ENCODE peak calls at places on chromosomes 4 and X, in nine cellular contexts. One of them, this sample, is unnamed.

GRCh38 chrX:137354851-137355250 is 211.1 kb upstream of the ZIC3 start:
- DNase-seq in mucosa of descending colon: no peak
- DNase-seq in cardiac muscle cell: no peak
- DNase-seq in NK-92 treated with Interleukin-12 subunit alpha and Interleukin-12 subunit beta, amount 100 ng/mL, for 24 hours: no peak
- DNase-seq in suprapubic skin: no peak
- DNase-seq in WERI-Rb-1: no peak
- DNase-seq in CD4-positive, alpha-beta memory T cell: no peak
- DNase-seq in PC-3: no peak
- DNase-seq in non-pigmented ciliary epithelial cell: no peak
- DNase-seq in this sample: no peak

GRCh38 chrX:10329984-10330383 is 173.2 kb downstream of the CLCN4 start:
- DNase-seq in PC-3: no peak
- DNase-seq in non-pigmented ciliary epithelial cell: no peak
- DNase-seq in NK-92 treated with Interleukin-12 subunit alpha and Interleukin-12 subunit beta, amount 100 ng/mL, for 24 hours: no peak
- DNase-seq in mucosa of descending colon: no peak
- DNase-seq in suprapubic skin: no peak
- DNase-seq in cardiac muscle cell: no peak
- DNase-seq in CD4-positive, alpha-beta memory T cell: no peak
- DNase-seq in WERI-Rb-1: no peak
- DNase-seq in this sample: no peak

GRCh38 chr4:30718021-30718888 is 1.9 kb upstream of the PCDH7 start:
- DNase-seq in CD4-positive, alpha-beta memory T cell: no peak
- DNase-seq in suprapubic skin: no peak
- DNase-seq in WERI-Rb-1: peak; percentile 50
- DNase-seq in NK-92 treated with Interleukin-12 subunit alpha and Interleukin-12 subunit beta, amount 100 ng/mL, for 24 hours: no peak
- DNase-seq in non-pigmented ciliary epithelial cell: no peak
- DNase-seq in PC-3: peak; percentile 25
- DNase-seq in cardiac muscle cell: peak; percentile 80
- DNase-seq in mucosa of descending colon: peak; percentile 23
- DNase-seq in this sample: peak; percentile 75

GRCh38 chr4:972651-973424 is 531 bp downstream of the DGKQ start:
- DNase-seq in non-pigmented ciliary epithelial cell: no peak
- DNase-seq in mucosa of descending colon: peak; percentile 54
- DNase-seq in CD4-positive, alpha-beta memory T cell: peak; percentile 72
- DNase-seq in cardiac muscle cell: no peak
- DNase-seq in NK-92 treated with Interleukin-12 subunit alpha and Interleukin-12 subunit beta, amount 100 ng/mL, for 24 hours: peak; percentile 33
- DNase-seq in suprapubic skin: no peak
- DNase-seq in PC-3: peak; percentile 13
- DNase-seq in WERI-Rb-1: no peak
- DNase-seq in this sample: peak; percentile 39

GRCh38 chr4:1777822-1778641 is 15.1 kb upstream of the FGFR3 start:
- DNase-seq in suprapubic skin: no peak
- DNase-seq in cardiac muscle cell: peak; percentile 67
- DNase-seq in WERI-Rb-1: no peak
- DNase-seq in mucosa of descending colon: no peak
- DNase-seq in PC-3: peak; percentile 14
- DNase-seq in non-pigmented ciliary epithelial cell: no peak
- DNase-seq in NK-92 treated with Interleukin-12 subunit alpha and Interleukin-12 subunit beta, amount 100 ng/mL, for 24 hours: no peak
- DNase-seq in CD4-positive, alpha-beta memory T cell: no peak
- DNase-seq in this sample: peak; percentile 72

GRCh38 chrX:132041016-132041415 is 17.9 kb downstream of the STK26 start:
- DNase-seq in non-pigmented ciliary epithelial cell: no peak
- DNase-seq in CD4-positive, alpha-beta memory T cell: no peak
- DNase-seq in suprapubic skin: no peak
- DNase-seq in PC-3: peak; percentile 61
- DNase-seq in WERI-Rb-1: no peak
- DNase-seq in cardiac muscle cell: no peak
- DNase-seq in mucosa of descending colon: no peak
- DNase-seq in NK-92 treated with Interleukin-12 subunit alpha and Interleukin-12 subunit beta, amount 100 ng/mL, for 24 hours: no peak
- DNase-seq in this sample: peak; percentile 61

GRCh38 chr4:83009529-83009928 is 1.1 kb downstream of the LIN54 start:
- DNase-seq in non-pigmented ciliary epithelial cell: no peak
- DNase-seq in PC-3: no peak
- DNase-seq in suprapubic skin: no peak
- DNase-seq in mucosa of descending colon: no peak
- DNase-seq in WERI-Rb-1: no peak
- DNase-seq in CD4-positive, alpha-beta memory T cell: no peak
- DNase-seq in cardiac muscle cell: no peak
- DNase-seq in NK-92 treated with Interleukin-12 subunit alpha and Interleukin-12 subunit beta, amount 100 ng/mL, for 24 hours: no peak
- DNase-seq in this sample: peak; percentile 13

GRCh38 chrX:140389331-140389730 is 115.5 kb downstream of the SOX3 start:
- DNase-seq in PC-3: no peak
- DNase-seq in mucosa of descending colon: peak; percentile 24
- DNase-seq in WERI-Rb-1: no peak
- DNase-seq in NK-92 treated with Interleukin-12 subunit alpha and Interleukin-12 subunit beta, amount 100 ng/mL, for 24 hours: no peak
- DNase-seq in cardiac muscle cell: no peak
- DNase-seq in CD4-positive, alpha-beta memory T cell: no peak
- DNase-seq in non-pigmented ciliary epithelial cell: no peak
- DNase-seq in suprapubic skin: no peak
- DNase-seq in this sample: no peak

GRCh38 chr4:90597927-90598326 is 470.7 kb downstream of the CCSER1 start:
- DNase-seq in CD4-positive, alpha-beta memory T cell: no peak
- DNase-seq in suprapubic skin: no peak
- DNase-seq in non-pigmented ciliary epithelial cell: no peak
- DNase-seq in WERI-Rb-1: no peak
- DNase-seq in PC-3: no peak
- DNase-seq in mucosa of descending colon: no peak
- DNase-seq in cardiac muscle cell: no peak
- DNase-seq in NK-92 treated with Interleukin-12 subunit alpha and Interleukin-12 subunit beta, amount 100 ng/mL, for 24 hours: no peak
- DNase-seq in this sample: no peak

GRCh38 chr4:174714393-174715211 is 114.4 kb downstream of the GLRA3 start:
- DNase-seq in CD4-positive, alpha-beta memory T cell: no peak
- DNase-seq in suprapubic skin: no peak
- DNase-seq in cardiac muscle cell: peak; percentile 53
- DNase-seq in PC-3: peak; percentile 68
- DNase-seq in mucosa of descending colon: peak; percentile 39
- DNase-seq in NK-92 treated with Interleukin-12 subunit alpha and Interleukin-12 subunit beta, amount 100 ng/mL, for 24 hours: peak; percentile 1
- DNase-seq in WERI-Rb-1: peak; percentile 63
- DNase-seq in non-pigmented ciliary epithelial cell: peak; percentile 27
- DNase-seq in this sample: peak; percentile 54

GRCh38 chr4:48778431-48779094 is 1.5 kb downstream of the FRYL start:
- DNase-seq in NK-92 treated with Interleukin-12 subunit alpha and Interleukin-12 subunit beta, amount 100 ng/mL, for 24 hours: no peak
- DNase-seq in non-pigmented ciliary epithelial cell: no peak
- DNase-seq in cardiac muscle cell: peak; percentile 2
- DNase-seq in mucosa of descending colon: no peak
- DNase-seq in CD4-positive, alpha-beta memory T cell: peak; percentile 51
- DNase-seq in PC-3: peak; percentile 21
- DNase-seq in WERI-Rb-1: no peak
- DNase-seq in suprapubic skin: no peak
- DNase-seq in this sample: peak; percentile 50

GRCh38 chr4:184310171-184310567 is 92.5 kb upstream of the ENPP6 start:
- DNase-seq in non-pigmented ciliary epithelial cell: no peak
- DNase-seq in NK-92 treated with Interleukin-12 subunit alpha and Interleukin-12 subunit beta, amount 100 ng/mL, for 24 hours: no peak
- DNase-seq in mucosa of descending colon: peak; percentile 61
- DNase-seq in cardiac muscle cell: no peak
- DNase-seq in PC-3: peak; percentile 8
- DNase-seq in WERI-Rb-1: no peak
- DNase-seq in CD4-positive, alpha-beta memory T cell: peak; percentile 48
- DNase-seq in suprapubic skin: no peak
- DNase-seq in this sample: no peak

GRCh38 chrX:120727503-120727902 is 97.6 kb upstream of the C1GALT1C1 start:
- DNase-seq in NK-92 treated with Interleukin-12 subunit alpha and Interleukin-12 subunit beta, amount 100 ng/mL, for 24 hours: no peak
- DNase-seq in cardiac muscle cell: no peak
- DNase-seq in WERI-Rb-1: no peak
- DNase-seq in CD4-positive, alpha-beta memory T cell: no peak
- DNase-seq in suprapubic skin: no peak
- DNase-seq in mucosa of descending colon: no peak
- DNase-seq in non-pigmented ciliary epithelial cell: no peak
- DNase-seq in PC-3: no peak
- DNase-seq in this sample: no peak

GRCh38 chrX:14352511-14352910 is 176.8 kb upstream of the GLRA2 start:
- DNase-seq in suprapubic skin: no peak
- DNase-seq in CD4-positive, alpha-beta memory T cell: no peak
- DNase-seq in non-pigmented ciliary epithelial cell: no peak
- DNase-seq in PC-3: peak; percentile 3
- DNase-seq in mucosa of descending colon: no peak
- DNase-seq in WERI-Rb-1: no peak
- DNase-seq in cardiac muscle cell: no peak
- DNase-seq in NK-92 treated with Interleukin-12 subunit alpha and Interleukin-12 subunit beta, amount 100 ng/mL, for 24 hours: no peak
- DNase-seq in this sample: no peak

GRCh38 chr4:72006576-72006975 is 25.2 kb upstream of the NPFFR2 start:
- DNase-seq in non-pigmented ciliary epithelial cell: peak; percentile 70
- DNase-seq in CD4-positive, alpha-beta memory T cell: no peak
- DNase-seq in WERI-Rb-1: no peak
- DNase-seq in NK-92 treated with Interleukin-12 subunit alpha and Interleukin-12 subunit beta, amount 100 ng/mL, for 24 hours: no peak
- DNase-seq in mucosa of descending colon: no peak
- DNase-seq in cardiac muscle cell: no peak
- DNase-seq in PC-3: peak; percentile 80
- DNase-seq in suprapubic skin: no peak
- DNase-seq in this sample: peak; percentile 88

GRCh38 chr4:97639961-97640360 is 503.3 kb downstream of the STPG2 start:
- DNase-seq in cardiac muscle cell: no peak
- DNase-seq in mucosa of descending colon: no peak
- DNase-seq in WERI-Rb-1: no peak
- DNase-seq in PC-3: peak; percentile 66
- DNase-seq in non-pigmented ciliary epithelial cell: no peak
- DNase-seq in suprapubic skin: no peak
- DNase-seq in CD4-positive, alpha-beta memory T cell: no peak
- DNase-seq in NK-92 treated with Interleukin-12 subunit alpha and Interleukin-12 subunit beta, amount 100 ng/mL, for 24 hours: no peak
- DNase-seq in this sample: no peak

GRCh38 chr4:4941741-4942140 is 77.5 kb downstream of the CYTL1 start:
- DNase-seq in mucosa of descending colon: no peak
- DNase-seq in CD4-positive, alpha-beta memory T cell: no peak
- DNase-seq in PC-3: no peak
- DNase-seq in suprapubic skin: no peak
- DNase-seq in NK-92 treated with Interleukin-12 subunit alpha and Interleukin-12 subunit beta, amount 100 ng/mL, for 24 hours: no peak
- DNase-seq in WERI-Rb-1: no peak
- DNase-seq in non-pigmented ciliary epithelial cell: no peak
- DNase-seq in cardiac muscle cell: no peak
- DNase-seq in this sample: no peak

GRCh38 chr4:40038972-40039371 is 17.7 kb upstream of the N4BP2 start:
- DNase-seq in CD4-positive, alpha-beta memory T cell: no peak
- DNase-seq in NK-92 treated with Interleukin-12 subunit alpha and Interleukin-12 subunit beta, amount 100 ng/mL, for 24 hours: no peak
- DNase-seq in mucosa of descending colon: no peak
- DNase-seq in suprapubic skin: no peak
- DNase-seq in PC-3: peak; percentile 65
- DNase-seq in cardiac muscle cell: no peak
- DNase-seq in non-pigmented ciliary epithelial cell: no peak
- DNase-seq in WERI-Rb-1: no peak
- DNase-seq in this sample: peak; percentile 90

GRCh38 chrX:135384161-135384836 is 37.4 kb upstream of the SMIM10L2A start:
- DNase-seq in suprapubic skin: no peak
- DNase-seq in non-pigmented ciliary epithelial cell: no peak
- DNase-seq in PC-3: no peak
- DNase-seq in mucosa of descending colon: peak; percentile 3
- DNase-seq in cardiac muscle cell: no peak
- DNase-seq in WERI-Rb-1: no peak
- DNase-seq in NK-92 treated with Interleukin-12 subunit alpha and Interleukin-12 subunit beta, amount 100 ng/mL, for 24 hours: peak; percentile 4
- DNase-seq in CD4-positive, alpha-beta memory T cell: peak; percentile 77
- DNase-seq in this sample: no peak

GRCh38 chr4:7872264-7872771 is 67.3 kb downstream of the AFAP1 start:
- DNase-seq in non-pigmented ciliary epithelial cell: peak; percentile 67
- DNase-seq in WERI-Rb-1: peak; percentile 48
- DNase-seq in CD4-positive, alpha-beta memory T cell: no peak
- DNase-seq in NK-92 treated with Interleukin-12 subunit alpha and Interleukin-12 subunit beta, amount 100 ng/mL, for 24 hours: no peak
- DNase-seq in PC-3: peak; percentile 78
- DNase-seq in cardiac muscle cell: no peak
- DNase-seq in mucosa of descending colon: no peak
- DNase-seq in suprapubic skin: no peak
- DNase-seq in this sample: peak; percentile 59

GRCh38 chrX:10992110-10992509 is 119.0 kb upstream of the HCCS start:
- DNase-seq in suprapubic skin: no peak
- DNase-seq in CD4-positive, alpha-beta memory T cell: no peak
- DNase-seq in WERI-Rb-1: no peak
- DNase-seq in cardiac muscle cell: no peak
- DNase-seq in PC-3: no peak
- DNase-seq in NK-92 treated with Interleukin-12 subunit alpha and Interleukin-12 subunit beta, amount 100 ng/mL, for 24 hours: no peak
- DNase-seq in mucosa of descending colon: no peak
- DNase-seq in non-pigmented ciliary epithelial cell: no peak
- DNase-seq in this sample: no peak

GRCh38 chr4:152485726-152486276 is 50.1 kb downstream of the FBXW7 start:
- DNase-seq in NK-92 treated with Interleukin-12 subunit alpha and Interleukin-12 subunit beta, amount 100 ng/mL, for 24 hours: no peak
- DNase-seq in WERI-Rb-1: no peak
- DNase-seq in suprapubic skin: no peak
- DNase-seq in cardiac muscle cell: no peak
- DNase-seq in PC-3: peak; percentile 87
- DNase-seq in non-pigmented ciliary epithelial cell: peak; percentile 71
- DNase-seq in CD4-positive, alpha-beta memory T cell: peak; percentile 73
- DNase-seq in mucosa of descending colon: peak; percentile 34
- DNase-seq in this sample: peak; percentile 84

GRCh38 chrX:140507982-140508305 is 3.1 kb upstream of the SOX3 start:
- DNase-seq in NK-92 treated with Interleukin-12 subunit alpha and Interleukin-12 subunit beta, amount 100 ng/mL, for 24 hours: no peak
- DNase-seq in mucosa of descending colon: no peak
- DNase-seq in cardiac muscle cell: peak; percentile 64
- DNase-seq in CD4-positive, alpha-beta memory T cell: no peak
- DNase-seq in PC-3: peak; percentile 68
- DNase-seq in non-pigmented ciliary epithelial cell: no peak
- DNase-seq in suprapubic skin: no peak
- DNase-seq in WERI-Rb-1: no peak
- DNase-seq in this sample: peak; percentile 60

GRCh38 chr4:74370912-74371311 is 6.0 kb downstream of the EREG start:
- DNase-seq in non-pigmented ciliary epithelial cell: no peak
- DNase-seq in NK-92 treated with Interleukin-12 subunit alpha and Interleukin-12 subunit beta, amount 100 ng/mL, for 24 hours: no peak
- DNase-seq in CD4-positive, alpha-beta memory T cell: peak; percentile 50
- DNase-seq in mucosa of descending colon: peak; percentile 57
- DNase-seq in cardiac muscle cell: peak; percentile 60
- DNase-seq in suprapubic skin: no peak
- DNase-seq in WERI-Rb-1: peak; percentile 49
- DNase-seq in PC-3: peak; percentile 77
- DNase-seq in this sample: peak; percentile 81

GRCh38 chr4:65668201-65669007 is 1.9 kb downstream of the EPHA5 start:
- DNase-seq in NK-92 treated with Interleukin-12 subunit alpha and Interleukin-12 subunit beta, amount 100 ng/mL, for 24 hours: no peak
- DNase-seq in CD4-positive, alpha-beta memory T cell: peak; percentile 33
- DNase-seq in non-pigmented ciliary epithelial cell: no peak
- DNase-seq in WERI-Rb-1: peak; percentile 39
- DNase-seq in PC-3: peak; percentile 39
- DNase-seq in suprapubic skin: peak; percentile 58
- DNase-seq in mucosa of descending colon: no peak
- DNase-seq in cardiac muscle cell: peak; percentile 55
- DNase-seq in this sample: peak; percentile 57

This sample was measured in ELR.